ENCODE peak calls at places on chromosomes 16 and 17, in seven cellular contexts. One of them, this sample, is unnamed.

GRCh38 chr17:68248886-68249872 is 1.3 kb downstream of the AMZ2 start:
- DNase-seq in H1: no peak
- DNase-seq in HCT116: no peak
- DNase-seq in K562: peak
- DNase-seq in IMR-90: no peak
- DNase-seq in HepG2: no peak
- DNase-seq in GM12878: no peak
- DNase-seq in this sample: no peak

GRCh38 chr17:8365143-8365542 is 11.4 kb downstream of the KRABD2 start:
- DNase-seq in H1: no peak
- DNase-seq in HCT116: no peak
- DNase-seq in K562: no peak
- DNase-seq in IMR-90: peak
- DNase-seq in HepG2: no peak
- DNase-seq in GM12878: no peak
- DNase-seq in this sample: no peak

GRCh38 chr16:3175157-3176153 is 12.5 kb upstream of the OR1F1 start:
- DNase-seq in H1: peak
- DNase-seq in HCT116: peak
- DNase-seq in K562: peak
- DNase-seq in IMR-90: peak
- DNase-seq in HepG2: peak
- DNase-seq in GM12878: no peak
- DNase-seq in this sample: peak

GRCh38 chr17:70137451-70138230 is 31.7 kb upstream of the KCNJ2 start:
- DNase-seq in H1: no peak
- DNase-seq in HCT116: no peak
- DNase-seq in K562: no peak
- DNase-seq in IMR-90: peak
- DNase-seq in HepG2: no peak
- DNase-seq in GM12878: peak
- DNase-seq in this sample: peak

GRCh38 chr16:9141813-9142212 is 50.4 kb downstream of the HAPSTR1 start:
- DNase-seq in H1: no peak
- DNase-seq in HCT116: no peak
- DNase-seq in K562: no peak
- DNase-seq in IMR-90: no peak
- DNase-seq in HepG2: no peak
- DNase-seq in GM12878: no peak
- DNase-seq in this sample: no peak

GRCh38 chr17:42855048-42855596 is 4.1 kb downstream of the AOC3 start:
- DNase-seq in H1: no peak
- DNase-seq in HCT116: no peak
- DNase-seq in K562: no peak
- DNase-seq in IMR-90: no peak
- DNase-seq in HepG2: peak
- DNase-seq in GM12878: no peak
- DNase-seq in this sample: no peak

GRCh38 chr16:65869261-65869660 is 497.2 kb upstream of the CDH5 start:
- DNase-seq in H1: no peak
- DNase-seq in HCT116: no peak
- DNase-seq in K562: no peak
- DNase-seq in IMR-90: no peak
- DNase-seq in HepG2: no peak
- DNase-seq in GM12878: no peak
- DNase-seq in this sample: no peak

GRCh38 chr17:56431736-56432135 is 161.8 kb upstream of the NOG start:
- DNase-seq in H1: no peak
- DNase-seq in HCT116: no peak
- DNase-seq in K562: no peak
- DNase-seq in IMR-90: peak
- DNase-seq in HepG2: no peak
- DNase-seq in GM12878: no peak
- DNase-seq in this sample: no peak

GRCh38 chr16:85151603-85152413 is 39.5 kb upstream of the CIBAR2 start:
- DNase-seq in H1: no peak
- DNase-seq in HCT116: no peak
- DNase-seq in K562: peak
- DNase-seq in IMR-90: peak
- DNase-seq in HepG2: no peak
- DNase-seq in GM12878: no peak
- DNase-seq in this sample: no peak

GRCh38 chr17:50564916-50565315 is 4.4 kb downstream of the CACNA1G start:
- DNase-seq in H1: no peak
- DNase-seq in HCT116: no peak
- DNase-seq in K562: peak
- DNase-seq in IMR-90: peak
- DNase-seq in HepG2: no peak
- DNase-seq in GM12878: no peak
- DNase-seq in this sample: peak

GRCh38 chr16:78695371-78695770 is 595.9 kb downstream of the WWOX start:
- DNase-seq in H1: no peak
- DNase-seq in HCT116: no peak
- DNase-seq in K562: no peak
- DNase-seq in IMR-90: no peak
- DNase-seq in HepG2: no peak
- DNase-seq in GM12878: no peak
- DNase-seq in this sample: no peak
- TF ChIP-seq CEBPB in H1: no peak
- TF ChIP-seq CEBPB in HCT116: no peak
- TF ChIP-seq CEBPB in K562: no peak
- TF ChIP-seq CEBPB in IMR-90: no peak
- TF ChIP-seq CEBPB in HepG2: no peak
- TF ChIP-seq CEBPB in GM12878: no peak
- TF ChIP-seq CEBPB in this sample: no peak

DNA sequence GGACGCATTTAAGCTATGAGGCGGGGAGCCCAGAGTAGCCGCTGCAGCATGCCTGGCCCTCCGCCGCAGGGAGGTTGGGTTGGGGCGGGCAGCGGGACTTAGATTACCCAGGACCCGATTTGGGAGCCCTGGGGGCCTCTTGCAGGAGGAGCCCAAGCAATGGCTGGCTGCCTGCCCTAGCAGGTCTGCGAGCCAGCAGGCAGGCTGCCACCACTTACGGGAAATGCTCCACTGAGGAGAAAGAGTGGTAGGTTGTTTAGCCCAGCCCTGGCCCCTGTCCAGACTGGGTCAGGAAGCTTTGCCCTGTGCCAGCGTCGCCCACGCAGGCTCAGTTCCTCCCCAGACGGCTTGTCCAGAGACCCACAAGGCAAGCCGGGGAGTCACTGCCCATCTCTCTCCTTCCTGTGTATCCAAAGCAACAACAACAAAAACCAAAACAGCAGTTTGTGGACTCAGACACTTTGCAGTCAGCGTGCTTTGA is 10.3 kb upstream of the TVP23A start:
- DNase-seq in H1: peak
- DNase-seq in HCT116: no peak
- DNase-seq in K562: no peak
- DNase-seq in IMR-90: peak
- DNase-seq in HepG2: no peak
- DNase-seq in GM12878: no peak
- DNase-seq in this sample: no peak
- TF ChIP-seq CEBPB in H1: no peak
- TF ChIP-seq CEBPB in HCT116: no peak
- TF ChIP-seq CEBPB in K562: no peak
- TF ChIP-seq CEBPB in IMR-90: no peak
- TF ChIP-seq CEBPB in HepG2: no peak
- TF ChIP-seq CEBPB in GM12878: no peak
- TF ChIP-seq CEBPB in this sample: no peak

GRCh38 chr17:2071421-2072281 is 16.7 kb downstream of the HIC1 start:
- DNase-seq in H1: no peak
- DNase-seq in HCT116: no peak
- DNase-seq in K562: no peak
- DNase-seq in IMR-90: peak
- DNase-seq in HepG2: no peak
- DNase-seq in GM12878: no peak
- DNase-seq in this sample: no peak
- TF ChIP-seq CEBPB in H1: no peak
- TF ChIP-seq CEBPB in HCT116: no peak
- TF ChIP-seq CEBPB in K562: no peak
- TF ChIP-seq CEBPB in IMR-90: no peak
- TF ChIP-seq CEBPB in HepG2: no peak
- TF ChIP-seq CEBPB in GM12878: no peak
- TF ChIP-seq CEBPB in this sample: no peak

GRCh38 chr16:77304883-77305282 is 105.7 kb downstream of the SYCE1L start:
- DNase-seq in H1: no peak
- DNase-seq in HCT116: no peak
- DNase-seq in K562: no peak
- DNase-seq in IMR-90: no peak
- DNase-seq in HepG2: peak
- DNase-seq in GM12878: no peak
- DNase-seq in this sample: no peak
- TF ChIP-seq CEBPB in H1: no peak
- TF ChIP-seq CEBPB in HCT116: no peak
- TF ChIP-seq CEBPB in K562: no peak
- TF ChIP-seq CEBPB in IMR-90: no peak
- TF ChIP-seq CEBPB in HepG2: no peak
- TF ChIP-seq CEBPB in GM12878: no peak
- TF ChIP-seq CEBPB in this sample: no peak

GRCh38 chr16:56457927-56458470 is 6.6 kb downstream of the OGFOD1 start:
- DNase-seq in H1: no peak
- DNase-seq in HCT116: no peak
- DNase-seq in K562: no peak
- DNase-seq in IMR-90: no peak
- DNase-seq in HepG2: no peak
- DNase-seq in GM12878: no peak
- DNase-seq in this sample: no peak

GRCh38 chr16:56450275-56450889 is 750 bp downstream of the NUDT21 start:
- DNase-seq in H1: no peak
- DNase-seq in HCT116: no peak
- DNase-seq in K562: peak
- DNase-seq in IMR-90: peak
- DNase-seq in HepG2: no peak
- DNase-seq in GM12878: no peak
- DNase-seq in this sample: peak

GRCh38 chr16:56450901-56451752 is at the start of the genes NUDT21 and OGFOD1:
- DNase-seq in H1: peak
- DNase-seq in HCT116: peak
- DNase-seq in K562: peak
- DNase-seq in IMR-90: peak
- DNase-seq in HepG2: peak
- DNase-seq in GM12878: peak
- DNase-seq in this sample: peak

GRCh38 chr16:56448005-56448404 is 3.1 kb downstream of the NUDT21 start:
- DNase-seq in H1: no peak
- DNase-seq in HCT116: no peak
- DNase-seq in K562: no peak
- DNase-seq in IMR-90: no peak
- DNase-seq in HepG2: no peak
- DNase-seq in GM12878: no peak
- DNase-seq in this sample: no peak

DNA sequence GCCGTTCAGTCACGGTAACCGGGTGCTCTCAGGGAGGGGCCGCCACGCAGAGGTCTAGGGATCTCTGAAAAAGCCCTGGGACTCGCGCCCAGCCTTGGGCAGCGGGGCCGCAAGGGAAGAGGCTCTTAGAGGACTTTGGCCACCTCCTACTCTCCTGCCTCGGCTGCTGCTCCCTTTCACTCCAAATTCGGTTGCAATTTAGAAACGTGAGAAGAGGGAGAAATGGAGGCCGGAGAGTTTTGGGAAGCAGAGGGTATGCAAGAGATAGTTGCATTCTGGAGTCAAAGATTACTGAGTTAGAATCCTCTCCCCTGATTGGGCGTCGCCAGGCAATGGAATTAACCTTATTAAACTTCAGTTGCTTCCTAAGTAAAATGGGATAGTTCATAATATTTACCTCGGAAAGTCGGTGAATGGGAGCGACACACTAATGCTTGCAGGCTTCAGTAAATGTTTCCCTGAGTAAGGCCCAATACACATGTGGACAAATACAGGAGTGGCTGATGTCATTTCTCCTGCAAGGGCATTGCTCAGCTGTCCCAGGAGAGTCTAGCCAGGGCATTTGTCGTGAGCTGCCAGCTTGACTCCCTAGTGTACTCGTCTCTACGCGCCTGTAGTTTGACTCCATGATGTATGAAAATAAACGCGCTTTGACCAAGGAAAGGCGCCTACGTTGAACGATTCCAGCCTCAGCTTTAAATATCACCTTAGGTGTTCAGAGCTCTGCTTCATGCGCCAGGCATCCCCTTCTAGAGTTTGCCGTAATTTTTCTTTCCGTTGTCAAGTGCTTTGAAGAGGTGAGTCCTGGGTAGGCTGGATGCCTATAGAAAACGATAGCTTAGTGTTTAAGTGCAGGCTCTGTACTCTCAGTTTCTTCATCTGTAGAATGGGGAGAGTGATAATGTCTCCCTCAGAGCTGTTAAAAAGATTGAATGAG is 667 bp downstream of the OGFOD1 start:
- DNase-seq in H1: no peak
- DNase-seq in HCT116: peak
- DNase-seq in K562: peak
- DNase-seq in IMR-90: peak
- DNase-seq in HepG2: peak
- DNase-seq in GM12878: no peak
- DNase-seq in this sample: peak
- TF ChIP-seq CEBPB in H1: no peak
- TF ChIP-seq CEBPB in HCT116: no peak
- TF ChIP-seq CEBPB in K562: no peak
- TF ChIP-seq CEBPB in IMR-90: no peak
- TF ChIP-seq CEBPB in HepG2: no peak
- TF ChIP-seq CEBPB in GM12878: no peak
- TF ChIP-seq CEBPB in this sample: no peak

GRCh38 chr17:64509179-64509578 is 2.4 kb downstream of the CEP95 start:
- DNase-seq in H1: no peak
- DNase-seq in HCT116: no peak
- DNase-seq in K562: no peak
- DNase-seq in IMR-90: no peak
- DNase-seq in HepG2: no peak
- DNase-seq in GM12878: no peak
- DNase-seq in this sample: no peak
- TF ChIP-seq CEBPB in H1: no peak
- TF ChIP-seq CEBPB in HCT116: no peak
- TF ChIP-seq CEBPB in K562: no peak
- TF ChIP-seq CEBPB in IMR-90: no peak
- TF ChIP-seq CEBPB in HepG2: no peak
- TF ChIP-seq CEBPB in GM12878: no peak
- TF ChIP-seq CEBPB in this sample: no peak

GRCh38 chr17:1050246-1050995 is 53.5 kb downstream of the TIMM22 start:
- DNase-seq in H1: no peak
- DNase-seq in HCT116: no peak
- DNase-seq in K562: no peak
- DNase-seq in IMR-90: no peak
- DNase-seq in HepG2: no peak
- DNase-seq in GM12878: no peak
- DNase-seq in this sample: no peak
- TF ChIP-seq CEBPB in H1: no peak
- TF ChIP-seq CEBPB in HCT116: no peak
- TF ChIP-seq CEBPB in K562: no peak
- TF ChIP-seq CEBPB in IMR-90: no peak
- TF ChIP-seq CEBPB in HepG2: no peak
- TF ChIP-seq CEBPB in GM12878: no peak
- TF ChIP-seq CEBPB in this sample: no peak

This sample was measured in A549.